ENCODE peak calls at places on chromosomes 3 and 15, in seven cellular contexts. L is psoas muscle, V is nephron progenitor cell, P is astrocyte of the cerebellum, W is thoracic aorta, D is cardiac muscle cell, I is foreskin fibroblast. Q is an unnamed sample.

GRCh38 chr3:190302209-190302885 is 19.9 kb downstream of the CLDN1 start:
- DNase-seq in D (no peak), P (no peak), L (no peak), I (no peak), W (no peak), V (no peak), Q (no peak)

GRCh38 chr15:77974098-77974414 is 103.5 kb downstream of the TBC1D2B start:
- DNase-seq in W (no peak), I (peak), L (peak), D (no peak), P (no peak), V (no peak), Q (no peak)

GRCh38 chr15:65342493-65342892 is 35.3 kb downstream of the IGDCC3 start:
- DNase-seq in I (no peak), L (peak), W (no peak), P (no peak), D (no peak), V (no peak), Q (no peak)

GRCh38 chr3:126284258-126284904 is 72.8 kb downstream of the KLF15 start:
- DNase-seq in D (no peak), V (no peak), L (no peak), I (peak), W (no peak), P (no peak), Q (no peak)

GRCh38 chr3:122324871-122325323 is at the start of gene CSTA:
- DNase-seq in V (no peak), L (no peak), W (no peak), I (peak), P (no peak), D (no peak), Q (no peak)

GRCh38 chr3:15531346-15531745 is 9.8 kb upstream of the COLQ start:
- DNase-seq in P (no peak), I (no peak), L (no peak), V (no peak), D (no peak), W (no peak), Q (no peak)

GRCh38 chr3:168884353-168884903 is 779.1 kb downstream of the MECOM start:
- DNase-seq in V (no peak), L (no peak), D (peak), W (peak), P (peak), I (peak), Q (no peak)

GRCh38 chr3:149003653-149004305 is 12.4 kb downstream of the GYG1 start:
- DNase-seq in P (no peak), W (no peak), D (no peak), I (peak), L (no peak), V (no peak), Q (peak)

GRCh38 chr3:42493798-42494151 is 8.7 kb upstream of the VIPR1 start:
- DNase-seq in W (no peak), P (no peak), L (no peak), I (no peak), D (no peak), V (no peak), Q (no peak)

GRCh38 chr3:52121459-52121795 is 32.8 kb downstream of the POC1A start:
- DNase-seq in I (no peak), D (no peak), P (no peak), L (peak), W (no peak), V (no peak), Q (peak)

GRCh38 chr3:16448691-16449090 is 64.8 kb downstream of the RFTN1 start:
- DNase-seq in W (peak), P (peak), L (peak), I (peak), V (no peak), D (no peak), Q (no peak)

GRCh38 chr3:52147804-52148203 is 6.4 kb downstream of the POC1A start:
- DNase-seq in I (no peak), L (peak), W (no peak), V (no peak), D (no peak), P (no peak), Q (no peak)

GRCh38 chr3:101944308-101944707 is 95.0 kb downstream of the NFKBIZ start:
- DNase-seq in I (no peak), L (no peak), D (no peak), W (no peak), P (no peak), V (no peak), Q (no peak)

GRCh38 chr3:143071776-143072175 is 47.8 kb upstream of the CHST2 start:
- DNase-seq in I (no peak), D (no peak), W (no peak), L (no peak), V (no peak), P (no peak), Q (no peak)

GRCh38 chr15:47366884-47367283 is 350.4 kb upstream of the SEMA6D start:
- DNase-seq in I (peak), D (no peak), W (no peak), L (no peak), V (no peak), P (no peak), Q (no peak)

GRCh38 chr3:197428117-197428761 is 127.5 kb downstream of the BDH1 start:
- DNase-seq in I (peak), V (peak), D (no peak), W (no peak), L (peak), P (no peak), Q (peak)

GRCh38 chr3:31278532-31278931 is 254.2 kb upstream of the STT3B start:
- DNase-seq in V (no peak), L (no peak), P (no peak), W (no peak), I (no peak), D (no peak), Q (no peak)

DNA sequence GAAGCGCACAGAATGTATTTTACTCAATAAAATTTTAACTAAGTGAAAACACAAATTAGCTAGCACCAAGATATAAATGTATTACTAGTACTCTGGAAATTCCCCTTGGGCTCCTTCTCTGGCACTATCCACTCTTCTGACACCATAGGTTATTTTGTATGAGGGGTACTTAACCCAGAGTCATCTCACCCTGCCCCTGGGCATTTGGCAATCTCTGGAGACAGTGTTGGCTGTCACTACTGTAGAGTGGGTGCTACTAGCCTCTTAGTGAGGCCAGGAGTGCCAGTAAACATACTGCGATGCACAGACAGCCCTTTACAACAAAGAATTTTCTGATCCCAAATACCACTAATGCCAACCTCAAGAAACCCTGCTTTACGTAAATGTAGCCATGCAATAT is 246.3 kb upstream of the KBTBD8 start:
- DNase-seq in W (no peak), P (no peak), I (no peak), V (no peak), L (no peak), D (no peak), Q (no peak)
- TF ChIP-seq CTCF in W (no peak), P (no peak), I (no peak), V (no peak), L (no peak), D (no peak), Q (no peak)

GRCh38 chr3:188046561-188047213 is 107.3 kb upstream of the LPP start:
- DNase-seq in I (peak), D (no peak), P (no peak), W (no peak), V (no peak), L (no peak), Q (no peak)
- TF ChIP-seq CTCF in I (no peak), D (no peak), P (no peak), W (no peak), V (no peak), L (no peak), Q (no peak)

DNA sequence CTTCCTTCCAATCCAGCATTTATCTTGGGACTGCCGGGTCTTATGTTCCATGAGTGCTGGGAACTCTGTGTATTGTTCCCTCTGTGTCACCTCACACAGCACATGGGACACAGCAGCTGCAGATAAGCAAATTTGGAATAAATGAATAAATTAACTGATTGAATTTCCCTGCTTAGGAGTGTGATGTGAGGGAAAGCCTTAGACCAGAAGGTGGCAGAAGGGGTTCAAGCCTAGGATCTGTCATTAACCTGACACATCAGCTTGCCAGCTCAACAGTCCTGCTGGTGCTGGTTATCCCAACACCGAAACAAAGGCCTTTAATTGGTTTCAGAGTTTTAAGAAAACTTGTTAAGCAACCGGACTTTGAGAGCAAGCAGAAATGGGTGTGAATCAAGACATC is 114.4 kb downstream of the OXSM start:
- DNase-seq in V (no peak), L (no peak), W (no peak), P (no peak), D (no peak), I (no peak), Q (no peak)
- TF ChIP-seq CTCF in V (peak), L (peak), W (no peak), P (no peak), D (no peak), I (no peak), Q (no peak)

DNA sequence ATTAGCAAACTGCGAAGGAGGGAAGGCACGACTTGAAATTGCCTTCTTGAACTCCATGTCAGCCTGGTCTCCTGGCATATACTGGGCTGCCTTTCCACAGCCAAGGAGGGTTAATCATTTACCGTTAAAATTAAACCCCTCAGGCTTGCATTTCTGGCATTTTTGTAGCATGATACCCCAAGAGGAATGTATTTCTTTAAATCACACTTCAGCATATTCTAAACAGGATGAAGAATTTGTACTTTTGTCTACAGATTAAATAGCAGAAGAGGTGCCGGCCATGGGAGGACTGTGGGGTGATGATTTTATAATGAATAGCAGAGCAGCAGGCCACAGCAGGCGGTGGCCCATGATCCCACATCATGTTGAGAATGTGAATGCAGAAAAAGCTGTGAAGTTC is 90.1 kb downstream of the ARNT2 start:
- DNase-seq in I (peak), W (no peak), P (peak), V (no peak), L (no peak), D (no peak), Q (no peak)
- TF ChIP-seq CTCF in I (no peak), W (no peak), P (no peak), V (no peak), L (no peak), D (no peak), Q (no peak)

DNA sequence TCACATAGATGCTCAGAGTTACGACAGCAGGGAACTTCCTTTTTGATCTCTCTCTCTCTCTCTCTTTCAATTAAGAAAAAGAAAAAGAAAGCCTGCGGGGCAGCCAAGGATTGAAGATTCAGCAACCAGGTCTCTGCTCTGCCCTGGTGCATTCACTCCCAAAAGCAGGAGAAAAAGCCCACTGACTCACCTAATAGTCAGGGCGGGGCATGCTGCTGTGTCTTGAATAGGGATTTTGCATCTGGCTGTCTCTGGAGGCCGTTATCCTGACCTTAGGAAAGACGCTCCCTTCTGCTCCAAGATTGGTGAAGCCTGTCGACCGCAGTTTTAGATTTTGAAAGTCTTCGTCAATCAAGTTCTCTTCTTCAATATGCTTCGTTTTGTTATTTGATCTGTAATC is 20.8 kb upstream of the ITGB5 start:
- DNase-seq in W (no peak), D (no peak), V (no peak), P (no peak), I (no peak), L (no peak), Q (no peak)
- TF ChIP-seq CTCF in W (no peak), D (no peak), V (no peak), P (no peak), I (no peak), L (no peak), Q (no peak)

GRCh38 chr3:194983620-194984019 is 287.3 kb downstream of the XXYLT1 start:
- DNase-seq in D (no peak), W (no peak), I (no peak), P (no peak), L (no peak), V (no peak), Q (no peak)

GRCh38 chr3:194984026-194984425 is 286.9 kb downstream of the XXYLT1 start:
- DNase-seq in D (no peak), L (no peak), I (no peak), V (no peak), W (no peak), P (no peak), Q (no peak)

GRCh38 chr3:194984624-194985023 is 286.3 kb downstream of the XXYLT1 start:
- DNase-seq in W (no peak), L (no peak), D (no peak), I (no peak), P (no peak), V (no peak), Q (no peak)

GRCh38 chr3:194986208-194987043 is 284.5 kb downstream of the XXYLT1 start:
- DNase-seq in V (no peak), W (no peak), I (no peak), D (no peak), P (no peak), L (no peak), Q (no peak)

DNA sequence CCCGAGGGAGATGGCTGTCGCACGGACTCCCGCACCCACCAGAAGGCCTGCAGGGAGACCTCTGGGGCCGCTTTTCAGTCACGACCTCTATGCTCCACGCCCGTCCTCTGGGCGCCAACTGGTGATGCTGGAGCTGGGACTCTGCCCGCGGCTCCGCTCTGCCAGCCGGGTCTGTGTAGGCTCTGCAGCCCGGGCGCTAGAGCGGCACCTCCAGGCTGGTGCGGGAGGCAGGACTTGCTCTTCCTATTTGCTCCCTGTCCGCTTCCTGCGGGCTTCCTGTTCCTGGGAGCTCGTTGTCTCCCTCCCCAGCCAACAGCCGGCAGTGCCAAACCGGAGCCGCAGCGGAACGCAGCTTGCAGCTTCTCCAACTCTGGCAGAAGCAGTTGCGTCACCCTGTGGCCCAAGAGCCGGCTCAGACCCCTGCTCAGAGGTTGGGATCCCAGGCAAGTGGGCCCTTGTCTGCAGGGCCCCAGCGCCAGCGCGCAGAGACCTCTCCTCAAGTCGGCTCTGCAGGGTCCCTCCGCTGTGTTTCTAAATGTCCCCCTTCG is 285.9 kb downstream of the XXYLT1 start:
- DNase-seq in I (peak), P (peak), W (no peak), V (peak), D (peak), L (peak), Q (no peak)
- TF ChIP-seq CTCF in I (peak), P (peak), W (no peak), V (peak), D (peak), L (peak), Q (no peak)

DNA sequence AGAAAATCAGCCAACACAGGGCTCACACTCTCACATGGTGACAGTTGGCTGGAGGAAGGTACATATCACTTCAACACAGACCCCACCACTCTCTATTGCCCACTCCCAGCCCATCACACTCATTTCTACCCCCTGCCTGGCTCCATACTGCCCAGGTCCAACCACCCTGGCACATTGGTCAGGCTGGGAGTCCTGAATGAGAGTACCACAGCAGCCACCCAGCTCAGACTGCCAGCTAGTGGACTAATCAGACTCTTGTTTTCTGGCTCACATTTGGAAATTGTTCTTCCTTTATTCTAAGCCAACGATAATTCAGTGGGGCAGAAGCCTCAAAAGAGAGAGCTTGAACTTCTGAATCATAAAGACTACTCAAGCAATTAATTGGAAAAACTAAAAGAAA is 20.0 kb downstream of the MRPL46 start:
- DNase-seq in D (no peak), W (no peak), L (no peak), V (no peak), P (no peak), I (no peak), Q (no peak)
- TF ChIP-seq CTCF in D (no peak), W (no peak), L (no peak), V (no peak), P (no peak), I (no peak), Q (no peak)

DNA sequence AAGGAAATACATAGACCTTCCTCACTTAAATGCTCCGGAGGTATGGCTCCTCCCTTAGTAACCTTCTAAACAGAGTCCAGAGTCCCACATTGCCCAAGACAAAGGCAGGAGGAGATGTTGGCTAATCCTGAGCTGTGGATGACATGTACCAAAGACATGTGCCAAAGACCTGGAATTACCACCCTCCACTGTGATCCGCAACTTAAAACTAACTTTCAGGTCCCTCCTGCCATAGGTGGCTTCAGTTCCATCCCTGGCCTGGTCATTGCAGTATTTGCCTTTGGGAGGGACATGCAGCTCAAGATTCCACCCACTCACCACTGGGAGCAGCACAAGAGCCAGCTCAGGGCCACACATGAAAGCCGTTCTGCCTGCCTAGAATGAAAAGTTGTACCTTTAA is 28.0 kb downstream of the MYZAP start:
- DNase-seq in I (no peak), V (no peak), D (no peak), L (no peak), W (no peak), P (no peak), Q (no peak)
- TF ChIP-seq CTCF in I (no peak), V (no peak), D (no peak), L (no peak), W (no peak), P (no peak), Q (no peak)

DNA sequence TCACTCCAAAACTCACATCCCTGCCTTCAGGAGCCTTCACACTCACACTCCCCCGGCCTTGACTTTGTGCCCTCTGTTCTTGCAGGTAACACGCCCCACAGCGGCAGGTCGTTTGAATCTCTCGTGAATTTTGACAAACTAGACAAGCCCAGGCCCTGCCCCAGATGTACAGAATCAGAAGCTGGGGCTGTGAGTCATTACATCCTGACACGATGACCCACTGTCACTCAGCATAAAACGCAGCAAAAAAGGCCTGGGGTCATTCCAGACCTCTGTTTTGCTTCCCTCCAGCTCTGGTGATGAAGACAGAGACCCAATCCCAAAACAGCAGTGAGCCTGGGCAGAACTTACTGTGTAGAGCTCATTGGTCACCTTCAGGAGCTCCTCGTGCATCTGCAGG is 116.4 kb upstream of the RAD18 start:
- DNase-seq in W (no peak), V (no peak), D (no peak), I (no peak), L (no peak), P (no peak), Q (no peak)
- TF ChIP-seq CTCF in W (no peak), V (no peak), D (no peak), I (no peak), L (no peak), P (no peak), Q (no peak)